ENCODE peak calls at places on chromosomes 7 and 10, in six cellular contexts. One of them, this sample, is unnamed.

GRCh38 chr10:80202934-80203834 is 2.2 kb downstream of the ANXA11 start:
- DNase-seq in prostate gland: peak
- DNase-seq in spleen: peak
- DNase-seq in HCT116: peak
- DNase-seq in vagina: no peak
- DNase-seq in GM23338: peak
- DNase-seq in this sample: peak

GRCh38 chr7:90211391-90212148 is at the start of gene STEAP2:
- DNase-seq in GM23338: peak
- DNase-seq in spleen: peak
- DNase-seq in vagina: no peak
- DNase-seq in HCT116: peak
- DNase-seq in prostate gland: peak
- DNase-seq in this sample: peak

GRCh38 chr7:7793249-7793648 is 74.8 kb upstream of the RPA3 start:
- DNase-seq in prostate gland: no peak
- DNase-seq in GM23338: peak
- DNase-seq in vagina: no peak
- DNase-seq in HCT116: no peak
- DNase-seq in spleen: no peak
- DNase-seq in this sample: no peak

GRCh38 chr7:25854608-25855497 is 297.1 kb upstream of the NFE2L3 start:
- DNase-seq in GM23338: peak
- DNase-seq in vagina: no peak
- DNase-seq in spleen: no peak
- DNase-seq in prostate gland: no peak
- DNase-seq in HCT116: peak
- DNase-seq in this sample: peak

GRCh38 chr10:72847681-72848080 is 45.9 kb upstream of the OIT3 start:
- DNase-seq in prostate gland: no peak
- DNase-seq in HCT116: no peak
- DNase-seq in vagina: no peak
- DNase-seq in spleen: no peak
- DNase-seq in GM23338: no peak
- DNase-seq in this sample: no peak

GRCh38 chr10:59634102-59634501 is 75.5 kb downstream of the SLC16A9 start:
- DNase-seq in vagina: no peak
- DNase-seq in prostate gland: no peak
- DNase-seq in spleen: no peak
- DNase-seq in HCT116: no peak
- DNase-seq in GM23338: no peak
- DNase-seq in this sample: no peak

GRCh38 chr10:103433858-103434257 is 18.3 kb downstream of the CALHM2 start:
- DNase-seq in spleen: no peak
- DNase-seq in vagina: no peak
- DNase-seq in prostate gland: no peak
- DNase-seq in HCT116: no peak
- DNase-seq in GM23338: no peak
- DNase-seq in this sample: no peak

GRCh38 chr10:11901454-11902431 is 78.6 kb downstream of the PROSER2 start:
- DNase-seq in HCT116: no peak
- DNase-seq in prostate gland: no peak
- DNase-seq in spleen: peak
- DNase-seq in vagina: no peak
- DNase-seq in GM23338: no peak
- DNase-seq in this sample: peak

GRCh38 chr10:96753956-96754355 is 33.6 kb upstream of the PIK3AP1 start:
- DNase-seq in HCT116: no peak
- DNase-seq in vagina: no peak
- DNase-seq in prostate gland: no peak
- DNase-seq in GM23338: no peak
- DNase-seq in spleen: no peak
- DNase-seq in this sample: no peak

GRCh38 chr7:95608344-95609173 is 12.2 kb upstream of the PDK4 start:
- DNase-seq in prostate gland: peak
- DNase-seq in spleen: peak
- DNase-seq in GM23338: peak
- DNase-seq in HCT116: peak
- DNase-seq in vagina: no peak
- DNase-seq in this sample: peak

GRCh38 chr7:100034871-100035510 is 14.6 kb upstream of the ZSCAN21 start:
- DNase-seq in prostate gland: no peak
- DNase-seq in vagina: no peak
- DNase-seq in GM23338: no peak
- DNase-seq in spleen: no peak
- DNase-seq in HCT116: no peak
- DNase-seq in this sample: no peak

GRCh38 chr7:74138945-74139843 is 35.0 kb upstream of the EIF4H start:
- DNase-seq in HCT116: no peak
- DNase-seq in spleen: no peak
- DNase-seq in prostate gland: no peak
- DNase-seq in vagina: no peak
- DNase-seq in GM23338: peak
- DNase-seq in this sample: no peak

GRCh38 chr7:157097569-157097968 is 41.2 kb upstream of the UBE3C start:
- DNase-seq in vagina: no peak
- DNase-seq in spleen: peak
- DNase-seq in HCT116: no peak
- DNase-seq in GM23338: no peak
- DNase-seq in prostate gland: no peak
- DNase-seq in this sample: no peak

GRCh38 chr7:117127585-117128168 is 174.4 kb downstream of the ST7 start:
- DNase-seq in spleen: no peak
- DNase-seq in vagina: no peak
- DNase-seq in GM23338: peak
- DNase-seq in prostate gland: peak
- DNase-seq in HCT116: peak
- DNase-seq in this sample: peak

GRCh38 chr10:27537812-27538211 is 33.7 kb downstream of the RAB18 start:
- DNase-seq in spleen: no peak
- DNase-seq in HCT116: no peak
- DNase-seq in prostate gland: no peak
- DNase-seq in GM23338: no peak
- DNase-seq in vagina: no peak
- DNase-seq in this sample: no peak

GRCh38 chr10:127145173-127145572 is 51.2 kb downstream of the INSYN2A start:
- DNase-seq in vagina: no peak
- DNase-seq in HCT116: peak
- DNase-seq in spleen: no peak
- DNase-seq in GM23338: no peak
- DNase-seq in prostate gland: no peak
- DNase-seq in this sample: no peak

GRCh38 chr10:71512794-71513379 is 116.2 kb downstream of the CDH23 start:
- DNase-seq in HCT116: peak
- DNase-seq in GM23338: no peak
- DNase-seq in vagina: no peak
- DNase-seq in prostate gland: peak
- DNase-seq in spleen: no peak
- DNase-seq in this sample: no peak

GRCh38 chr10:102188298-102188940 is 36.2 kb downstream of the NOLC1 start:
- DNase-seq in prostate gland: no peak
- DNase-seq in HCT116: no peak
- DNase-seq in vagina: no peak
- DNase-seq in spleen: no peak
- DNase-seq in GM23338: no peak
- DNase-seq in this sample: no peak
- TF ChIP-seq POLR2AphosphoS5 in prostate gland: no peak
- TF ChIP-seq POLR2AphosphoS5 in HCT116: no peak
- TF ChIP-seq POLR2AphosphoS5 in vagina: no peak
- TF ChIP-seq POLR2AphosphoS5 in spleen: no peak
- TF ChIP-seq POLR2AphosphoS5 in GM23338: no peak
- TF ChIP-seq POLR2AphosphoS5 in this sample: no peak

GRCh38 chr10:4068255-4069028 is 283.4 kb upstream of the KLF6 start:
- DNase-seq in vagina: no peak
- DNase-seq in HCT116: no peak
- DNase-seq in prostate gland: no peak
- DNase-seq in spleen: no peak
- DNase-seq in GM23338: no peak
- DNase-seq in this sample: no peak

GRCh38 chr10:4069491-4069890 is 284.5 kb upstream of the KLF6 start:
- DNase-seq in prostate gland: no peak
- DNase-seq in spleen: no peak
- DNase-seq in vagina: no peak
- DNase-seq in GM23338: peak
- DNase-seq in HCT116: no peak
- DNase-seq in this sample: no peak

GRCh38 chr10:4070921-4071320 is 285.9 kb upstream of the KLF6 start:
- DNase-seq in prostate gland: no peak
- DNase-seq in vagina: no peak
- DNase-seq in HCT116: no peak
- DNase-seq in GM23338: no peak
- DNase-seq in spleen: no peak
- DNase-seq in this sample: no peak

GRCh38 chr10:4067552-4068254 is 282.7 kb upstream of the KLF6 start:
- DNase-seq in GM23338: no peak
- DNase-seq in HCT116: no peak
- DNase-seq in vagina: no peak
- DNase-seq in prostate gland: no peak
- DNase-seq in spleen: no peak
- DNase-seq in this sample: no peak

DNA sequence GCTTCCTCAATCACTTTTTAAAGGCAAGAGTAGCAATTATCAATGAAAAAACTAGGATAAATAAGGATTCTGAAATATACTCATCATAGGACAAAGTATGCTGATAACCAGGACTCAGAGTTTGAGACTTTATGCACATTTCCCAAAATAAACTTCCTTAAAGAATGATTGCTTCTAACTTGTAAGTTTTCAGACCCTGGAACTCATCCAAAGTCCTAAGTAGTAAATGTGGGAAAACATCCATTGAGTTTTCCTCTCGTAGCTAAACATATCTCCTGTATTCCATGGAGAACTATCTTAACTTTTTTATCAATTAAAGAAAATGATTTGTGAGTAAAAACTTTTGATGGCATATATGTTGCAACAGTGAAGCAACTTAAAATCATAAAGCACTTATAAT is 285.2 kb upstream of the KLF6 start:
- DNase-seq in GM23338: no peak
- DNase-seq in HCT116: no peak
- DNase-seq in prostate gland: no peak
- DNase-seq in vagina: no peak
- DNase-seq in spleen: no peak
- DNase-seq in this sample: no peak
- H3K27ac ChIP-seq in GM23338: no peak
- H3K27ac ChIP-seq in HCT116: no peak
- H3K27ac ChIP-seq in prostate gland: no peak
- H3K27ac ChIP-seq in vagina: no peak
- H3K27ac ChIP-seq in spleen: no peak
- H3K27ac ChIP-seq in this sample: no peak

DNA sequence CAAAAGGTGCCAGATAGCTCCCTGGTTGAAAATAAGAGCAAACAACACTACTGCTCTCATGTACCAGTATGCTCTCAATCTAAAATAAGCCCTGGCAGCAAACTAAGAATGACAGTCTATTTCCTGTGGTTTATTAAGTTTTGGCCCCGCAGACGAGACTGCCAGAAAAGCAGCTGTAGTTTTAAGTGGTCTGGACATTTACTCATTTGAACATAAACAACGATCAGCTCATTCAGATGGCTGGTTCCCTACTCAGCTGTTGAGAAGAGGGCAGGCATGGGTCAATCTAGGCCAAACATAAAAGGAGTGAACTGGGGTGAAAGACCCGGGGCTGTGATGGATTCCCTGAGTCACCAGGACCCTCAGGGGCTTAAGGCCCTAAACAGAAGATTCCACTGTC is 4.5 kb downstream of the TRIL start:
- DNase-seq in HCT116: no peak
- DNase-seq in spleen: no peak
- DNase-seq in GM23338: no peak
- DNase-seq in vagina: no peak
- DNase-seq in prostate gland: no peak
- DNase-seq in this sample: no peak
- TF ChIP-seq POLR2AphosphoS5 in HCT116: no peak
- TF ChIP-seq POLR2AphosphoS5 in spleen: no peak
- TF ChIP-seq POLR2AphosphoS5 in GM23338: no peak
- TF ChIP-seq POLR2AphosphoS5 in vagina: no peak
- TF ChIP-seq POLR2AphosphoS5 in prostate gland: no peak
- TF ChIP-seq POLR2AphosphoS5 in this sample: no peak

GRCh38 chr7:2843191-2843685 is 870 bp downstream of the GNA12 start:
- DNase-seq in HCT116: no peak
- DNase-seq in vagina: no peak
- DNase-seq in spleen: no peak
- DNase-seq in GM23338: no peak
- DNase-seq in prostate gland: no peak
- DNase-seq in this sample: no peak

GRCh38 chr7:2840458-2840857 is 3.6 kb downstream of the GNA12 start:
- DNase-seq in GM23338: no peak
- DNase-seq in spleen: no peak
- DNase-seq in HCT116: no peak
- DNase-seq in vagina: no peak
- DNase-seq in prostate gland: no peak
- DNase-seq in this sample: no peak

GRCh38 chr7:2843711-2844152 is 376 bp downstream of the GNA12 start:
- DNase-seq in GM23338: no peak
- DNase-seq in spleen: peak
- DNase-seq in HCT116: no peak
- DNase-seq in vagina: no peak
- DNase-seq in prostate gland: no peak
- DNase-seq in this sample: peak

GRCh38 chr7:2844153-2845077 is at the start of gene GNA12:
- DNase-seq in prostate gland: peak
- DNase-seq in vagina: no peak
- DNase-seq in spleen: peak
- DNase-seq in HCT116: peak
- DNase-seq in GM23338: peak
- DNase-seq in this sample: peak

GRCh38 chr7:2841907-2842306 is 2.2 kb downstream of the GNA12 start:
- DNase-seq in prostate gland: no peak
- DNase-seq in HCT116: no peak
- DNase-seq in GM23338: no peak
- DNase-seq in vagina: no peak
- DNase-seq in spleen: no peak
- DNase-seq in this sample: no peak
- H3K27ac ChIP-seq in prostate gland: no peak
- H3K27ac ChIP-seq in HCT116: no peak
- H3K27ac ChIP-seq in GM23338: peak
- H3K27ac ChIP-seq in vagina: peak
- H3K27ac ChIP-seq in spleen: no peak
- H3K27ac ChIP-seq in this sample: peak

GRCh38 chr10:128247576-128247975 is 121.4 kb upstream of the MKI67 start:
- DNase-seq in GM23338: no peak
- DNase-seq in prostate gland: no peak
- DNase-seq in HCT116: no peak
- DNase-seq in vagina: no peak
- DNase-seq in spleen: no peak
- DNase-seq in this sample: no peak
- TF ChIP-seq POLR2AphosphoS5 in GM23338: no peak
- TF ChIP-seq POLR2AphosphoS5 in prostate gland: no peak
- TF ChIP-seq POLR2AphosphoS5 in HCT116: no peak
- TF ChIP-seq POLR2AphosphoS5 in vagina: no peak
- TF ChIP-seq POLR2AphosphoS5 in spleen: no peak
- TF ChIP-seq POLR2AphosphoS5 in this sample: no peak

This sample was measured in sigmoid colon.